ENCODE peak calls at places on chromosomes 11 and 22, in eight cellular contexts. X is tibial artery, A is kidney, O is lung, G is spleen, Y is uterus, Z is tibial nerve, N is heart right ventricle. J is an unnamed sample. For H3K4me1 and H3K36me3, the result is how much of the 10 kb centered on the place peaks cover.

GRCh38 chr11:28400236-28401100 is 292.3 kb downstream of the METTL15 start:
- DNase-seq in X (no peak), A (no peak), O (no peak), G (no peak), Y (no peak), Z (no peak), N (no peak), J (no peak)

GRCh38 chr11:1565173-1565903 is 6.7 kb downstream of the DUSP8 start:
- DNase-seq in X (no peak), A (no peak), O (no peak), G (peak), Y (no peak), Z (no peak), N (no peak), J (no peak)

GRCh38 chr11:45847908-45848316 is 637 bp downstream of the CRY2 start:
- DNase-seq in X (peak), A (peak), O (peak), G (peak), Y (peak), Z (peak), N (peak), J (no peak)

GRCh38 chr11:20707876-20708275 is 38.5 kb downstream of the NELL1 start:
- DNase-seq in X (no peak), A (no peak), O (no peak), G (no peak), Y (no peak), Z (no peak), N (no peak), J (no peak)

GRCh38 chr11:26522912-26523610 is 49.0 kb downstream of the MUC15 start:
- DNase-seq in X (no peak), A (no peak), O (no peak), G (no peak), Y (no peak), Z (no peak), N (no peak), J (peak)

GRCh38 chr11:126114486-126115252 is 52.0 kb upstream of the CDON start:
- DNase-seq in X (no peak), A (no peak), O (no peak), G (peak), Y (no peak), Z (no peak), N (no peak), J (no peak)

GRCh38 chr11:65498042-65498726 is 661 bp upstream of the MALAT1 start:
- DNase-seq in X (peak), A (peak), O (peak), G (no peak), Y (peak), Z (peak), N (no peak), J (no peak)

GRCh38 chr11:864118-864827 is 21.6 kb downstream of the TSPAN4 start:
- DNase-seq in X (no peak), A (no peak), O (no peak), G (no peak), Y (no peak), Z (no peak), N (no peak), J (no peak)

GRCh38 chr22:37183432-37184379 is 4.3 kb downstream of the C1QTNF6 start:
- DNase-seq in X (no peak), A (peak), O (no peak), G (peak), Y (no peak), Z (no peak), N (no peak), J (no peak)

GRCh38 chr11:75214411-75214821 is 26.2 kb upstream of the TPBGL start:
- DNase-seq in X (peak), A (peak), O (peak), G (no peak), Y (peak), Z (peak), N (peak), J (no peak)

GRCh38 chr11:107818491-107818890 is 40.1 kb downstream of the SLC35F2 start:
- DNase-seq in X (no peak), A (no peak), O (no peak), G (no peak), Y (no peak), Z (no peak), N (no peak), J (no peak)

DNA sequence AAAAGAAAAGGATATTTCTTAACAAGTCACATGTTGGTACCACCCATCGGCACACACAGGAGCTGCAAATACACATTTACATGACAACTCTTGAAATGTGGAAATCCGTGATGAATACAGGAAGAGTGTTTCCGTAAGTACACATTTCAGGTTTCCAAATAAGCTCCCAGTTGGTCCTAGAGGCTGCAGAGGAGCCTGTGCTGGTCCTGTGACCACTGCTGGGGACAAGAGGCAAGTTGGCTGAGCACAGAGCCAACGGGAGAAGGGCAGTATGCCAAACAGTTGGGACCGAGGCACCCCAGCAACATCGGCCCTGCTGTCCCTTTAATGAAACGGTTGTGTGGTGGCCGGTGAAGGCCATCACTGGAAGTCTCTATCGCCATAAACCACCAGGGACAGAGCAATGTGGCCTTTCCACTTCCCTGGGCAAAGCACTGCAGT is 38.5 kb upstream of the ARFGAP3 start:
- DNase-seq in X (no peak), A (no peak), O (no peak), G (no peak), Y (no peak), Z (no peak), N (no peak), J (no peak)
- H3K4me1 ChIP-seq in X (under half), A (under half), O (under half), G (under half), Y (under half), Z (under half), N (half or more), J (under half)

DNA sequence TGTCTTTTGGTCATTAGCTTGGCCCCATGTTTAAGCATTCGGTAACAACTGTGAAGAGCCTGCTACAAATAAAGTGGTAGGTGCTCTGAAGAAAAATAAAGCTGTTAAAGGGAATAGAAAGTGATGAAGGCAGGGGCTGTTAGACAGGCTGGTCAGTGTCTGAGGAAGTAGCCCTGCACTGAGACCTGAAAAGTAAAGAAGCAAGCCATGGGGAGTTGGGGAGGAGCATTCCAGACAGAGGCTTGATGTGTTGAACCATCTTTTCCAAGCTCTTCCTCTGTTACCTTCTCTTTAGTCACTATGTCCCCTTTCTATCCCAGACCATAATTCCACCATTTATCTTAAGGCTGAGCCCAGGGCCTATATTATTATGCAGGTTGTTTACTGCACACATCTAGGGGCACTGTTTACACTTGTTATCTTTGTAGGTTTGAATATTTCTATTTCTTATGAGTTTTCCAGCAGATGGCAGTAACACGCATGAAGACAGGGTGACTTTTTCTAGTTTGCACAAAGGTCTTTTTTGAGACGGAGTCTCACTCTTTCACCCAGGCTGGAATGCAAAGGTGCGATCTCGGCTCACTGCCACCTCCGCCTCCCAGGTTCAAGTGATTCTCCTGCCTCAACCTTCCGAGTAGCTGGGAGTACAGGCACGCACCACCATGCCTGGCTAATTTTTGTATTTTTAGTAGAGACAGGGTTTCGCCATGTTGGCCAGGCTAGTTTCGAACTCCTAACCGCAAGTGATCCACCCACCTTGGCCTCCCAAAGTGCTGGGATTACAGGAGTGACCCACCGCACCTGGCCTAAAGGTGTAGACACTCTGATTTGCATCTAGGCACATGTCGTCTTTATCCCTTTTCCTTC is 23.0 kb downstream of the ZFTA start:
- DNase-seq in X (no peak), A (no peak), O (no peak), G (no peak), Y (no peak), Z (no peak), N (no peak), J (no peak)
- TF ChIP-seq CTCF in X (no peak), A (peak), O (no peak), G (no peak), Y (no peak), Z (peak), N (no peak), J (peak)

GRCh38 chr22:46337870-46338269 is 2.4 kb downstream of the TRMU start:
- DNase-seq in X (no peak), A (peak), O (no peak), G (peak), Y (no peak), Z (no peak), N (no peak), J (no peak)
- H3K36me3 ChIP-seq in X (under half), A (under half), O (under half), G (half or more), Y (under half), Z (under half), N (under half), J (under half)

DNA sequence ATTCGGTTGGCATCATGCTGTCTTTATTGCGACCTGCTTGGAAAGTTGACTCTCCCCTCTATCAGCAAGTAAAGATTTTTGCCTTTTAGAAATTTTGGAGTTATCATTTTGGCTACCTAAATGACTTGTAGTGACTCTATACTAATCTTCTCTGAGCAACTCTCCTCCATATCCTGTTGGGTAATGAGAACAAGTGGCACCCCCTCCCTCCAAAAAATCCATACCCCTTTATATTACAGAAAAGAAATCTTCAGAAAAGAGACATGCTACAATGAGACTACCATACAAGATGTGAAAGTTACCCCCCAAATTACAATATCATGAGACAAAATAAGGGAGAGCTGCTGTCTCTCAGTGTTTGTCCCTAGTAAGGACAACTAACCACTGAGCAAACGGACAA is 1.2 kb downstream of the JAML start:
- DNase-seq in X (no peak), A (no peak), O (no peak), G (no peak), Y (no peak), Z (no peak), N (no peak), J (no peak)
- H3K4me1 ChIP-seq in X (under half), A (under half), O (under half), G (under half), Y (under half), Z (under half), N (under half), J (under half)

GRCh38 chr11:68371176-68372041 is 59.0 kb downstream of the LRP5 start:
- DNase-seq in X (peak), A (peak), O (no peak), G (no peak), Y (no peak), Z (no peak), N (peak), J (no peak)

GRCh38 chr11:68369756-68370155 is 57.4 kb downstream of the LRP5 start:
- DNase-seq in X (no peak), A (no peak), O (no peak), G (no peak), Y (no peak), Z (no peak), N (no peak), J (no peak)

GRCh38 chr11:68367252-68367651 is 54.9 kb downstream of the LRP5 start:
- DNase-seq in X (no peak), A (no peak), O (no peak), G (no peak), Y (no peak), Z (no peak), N (no peak), J (no peak)

GRCh38 chr11:68370211-68371111 is 58.1 kb downstream of the LRP5 start:
- DNase-seq in X (peak), A (no peak), O (no peak), G (no peak), Y (no peak), Z (no peak), N (peak), J (no peak)

DNA sequence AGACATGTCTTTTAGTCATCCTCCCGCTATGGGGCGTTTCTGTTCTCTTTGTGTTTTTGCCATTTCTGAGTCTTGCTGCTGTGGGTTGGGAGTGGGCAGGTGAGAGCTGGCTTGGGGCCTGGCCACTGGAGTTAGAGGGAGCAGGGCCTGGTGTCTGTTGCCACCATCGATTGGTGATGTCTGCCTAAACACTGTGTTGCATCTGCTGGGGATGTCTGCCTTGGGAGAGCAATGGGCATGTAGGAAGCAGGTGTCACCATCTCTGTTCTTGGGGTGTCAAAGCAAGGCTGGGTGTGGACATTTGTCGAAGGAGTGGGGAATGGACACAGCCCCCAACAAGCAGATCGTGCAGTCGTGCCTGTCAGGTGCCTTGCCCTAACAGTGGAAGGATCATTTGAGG is 56.8 kb downstream of the LRP5 start:
- DNase-seq in X (no peak), A (no peak), O (no peak), G (no peak), Y (no peak), Z (no peak), N (no peak), J (no peak)
- TF ChIP-seq CTCF in X (no peak), A (no peak), O (no peak), G (no peak), Y (no peak), Z (no peak), N (no peak), J (no peak)